ENCODE peak calls at places on chromosomes 6 and 20, in five cellular contexts. One of them, this sample, is unnamed.

GRCh38 chr20:51750037-51750769 is 18.0 kb downstream of the ATP9A start:
- DNase-seq in heart right ventricle: peak
- DNase-seq in neural progenitor cell: no peak
- DNase-seq in fibroblast of pulmonary artery: peak
- DNase-seq in GM13976: no peak
- DNase-seq in this sample: peak

GRCh38 chr6:17741507-17741906 is 34.8 kb upstream of the NUP153 start:
- DNase-seq in heart right ventricle: no peak
- DNase-seq in neural progenitor cell: no peak
- DNase-seq in fibroblast of pulmonary artery: no peak
- DNase-seq in GM13976: no peak
- DNase-seq in this sample: no peak

GRCh38 chr20:13868331-13868730 is 83.5 kb downstream of the NDUFAF5 start:
- DNase-seq in heart right ventricle: no peak
- DNase-seq in neural progenitor cell: no peak
- DNase-seq in fibroblast of pulmonary artery: peak
- DNase-seq in GM13976: no peak
- DNase-seq in this sample: no peak

GRCh38 chr6:127897437-127897836 is 3.4 kb downstream of the THEMIS start:
- DNase-seq in heart right ventricle: no peak
- DNase-seq in neural progenitor cell: no peak
- DNase-seq in fibroblast of pulmonary artery: no peak
- DNase-seq in GM13976: no peak
- DNase-seq in this sample: no peak

GRCh38 chr6:44217332-44218143 is 812 bp downstream of the MYMX start:
- DNase-seq in heart right ventricle: peak
- DNase-seq in neural progenitor cell: peak
- DNase-seq in fibroblast of pulmonary artery: no peak
- DNase-seq in GM13976: no peak
- DNase-seq in this sample: no peak

GRCh38 chr6:101429291-101429690 is 35.8 kb downstream of the GRIK2 start:
- DNase-seq in heart right ventricle: no peak
- DNase-seq in neural progenitor cell: no peak
- DNase-seq in fibroblast of pulmonary artery: no peak
- DNase-seq in GM13976: no peak
- DNase-seq in this sample: no peak

GRCh38 chr20:38903335-38903734 is 22.9 kb upstream of the FAM83D start:
- DNase-seq in heart right ventricle: no peak
- DNase-seq in neural progenitor cell: no peak
- DNase-seq in fibroblast of pulmonary artery: no peak
- DNase-seq in GM13976: no peak
- DNase-seq in this sample: no peak

GRCh38 chr6:15473174-15473573 is 189.7 kb downstream of the DTNBP1 start:
- DNase-seq in heart right ventricle: no peak
- DNase-seq in neural progenitor cell: no peak
- DNase-seq in fibroblast of pulmonary artery: no peak
- DNase-seq in GM13976: no peak
- DNase-seq in this sample: no peak

GRCh38 chr20:25272223-25273000 is 24.5 kb downstream of the PYGB start:
- DNase-seq in heart right ventricle: no peak
- DNase-seq in neural progenitor cell: no peak
- DNase-seq in fibroblast of pulmonary artery: no peak
- DNase-seq in GM13976: no peak
- DNase-seq in this sample: no peak

GRCh38 chr6:68641172-68641571 is 6.1 kb downstream of the ADGRB3 start:
- DNase-seq in heart right ventricle: no peak
- DNase-seq in neural progenitor cell: no peak
- DNase-seq in fibroblast of pulmonary artery: no peak
- DNase-seq in GM13976: no peak
- DNase-seq in this sample: no peak

GRCh38 chr6:138278326-138278725 is 60.0 kb upstream of the PBOV1 start:
- DNase-seq in heart right ventricle: no peak
- DNase-seq in neural progenitor cell: peak
- DNase-seq in fibroblast of pulmonary artery: peak
- DNase-seq in GM13976: no peak
- DNase-seq in this sample: no peak

GRCh38 chr6:102215425-102215824 is 821.9 kb downstream of the GRIK2 start:
- DNase-seq in heart right ventricle: no peak
- DNase-seq in neural progenitor cell: no peak
- DNase-seq in fibroblast of pulmonary artery: no peak
- DNase-seq in GM13976: no peak
- DNase-seq in this sample: no peak

GRCh38 chr6:380234-381218 is 11.0 kb upstream of the IRF4 start:
- DNase-seq in heart right ventricle: no peak
- DNase-seq in neural progenitor cell: no peak
- DNase-seq in fibroblast of pulmonary artery: no peak
- DNase-seq in GM13976: no peak
- DNase-seq in this sample: no peak

GRCh38 chr20:3106658-3107463 is 22.3 kb upstream of the AVP start:
- DNase-seq in heart right ventricle: no peak
- DNase-seq in neural progenitor cell: peak
- DNase-seq in fibroblast of pulmonary artery: no peak
- DNase-seq in GM13976: no peak
- DNase-seq in this sample: no peak

GRCh38 chr6:33066917-33067521 is 6.4 kb downstream of the HLA-DPA1 start:
- DNase-seq in heart right ventricle: no peak
- DNase-seq in neural progenitor cell: no peak
- DNase-seq in fibroblast of pulmonary artery: no peak
- DNase-seq in GM13976: no peak
- DNase-seq in this sample: no peak

GRCh38 chr6:33071579-33071978 is 1.9 kb downstream of the HLA-DPA1 start:
- DNase-seq in heart right ventricle: no peak
- DNase-seq in neural progenitor cell: no peak
- DNase-seq in fibroblast of pulmonary artery: no peak
- DNase-seq in GM13976: no peak
- DNase-seq in this sample: no peak

GRCh38 chr6:33072508-33073100 is 845 bp downstream of the HLA-DPA1 start:
- DNase-seq in heart right ventricle: no peak
- DNase-seq in neural progenitor cell: no peak
- DNase-seq in fibroblast of pulmonary artery: no peak
- DNase-seq in GM13976: no peak
- DNase-seq in this sample: no peak

GRCh38 chr6:33070909-33071308 is 2.5 kb downstream of the HLA-DPA1 start:
- DNase-seq in heart right ventricle: no peak
- DNase-seq in neural progenitor cell: no peak
- DNase-seq in fibroblast of pulmonary artery: no peak
- DNase-seq in GM13976: no peak
- DNase-seq in this sample: no peak

DNA sequence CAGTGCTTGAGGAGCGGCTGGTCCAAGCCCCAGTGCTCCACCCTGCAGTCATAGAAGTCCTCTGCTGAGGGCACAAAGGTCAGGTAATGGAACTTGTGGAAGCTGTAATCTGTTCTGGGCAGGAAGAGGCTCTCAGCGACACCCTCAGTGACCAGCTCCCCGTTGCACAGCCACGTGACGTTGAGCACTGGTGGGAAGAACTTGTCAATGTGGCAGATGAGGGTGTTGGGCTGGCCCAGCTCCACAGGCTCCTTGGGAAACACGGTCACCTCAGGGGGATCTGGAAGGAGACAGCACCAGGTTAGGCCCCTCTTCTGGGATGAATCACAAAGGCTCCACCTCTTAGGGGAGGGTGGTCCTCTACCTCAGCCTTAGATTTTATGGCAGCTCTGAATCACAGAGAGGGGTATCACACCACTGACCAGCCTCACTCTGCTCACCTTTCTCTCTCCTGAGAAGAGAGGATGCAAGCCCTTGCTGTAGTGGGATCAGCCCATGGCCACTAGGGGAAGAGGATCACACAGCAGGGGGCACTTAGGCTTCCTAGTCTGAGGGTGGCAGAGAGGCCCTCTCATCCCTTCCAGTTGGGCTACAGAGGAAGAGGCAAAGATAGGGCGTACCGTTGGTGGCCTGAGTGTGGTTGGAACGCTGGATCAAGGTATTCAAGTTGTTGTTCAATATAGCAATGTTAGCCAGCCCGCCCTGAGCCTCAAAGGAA is 4.3 kb downstream of the HLA-DPA1 start:
- DNase-seq in heart right ventricle: no peak
- DNase-seq in neural progenitor cell: no peak
- DNase-seq in fibroblast of pulmonary artery: no peak
- DNase-seq in GM13976: no peak
- DNase-seq in this sample: no peak
- TF ChIP-seq CTCF in heart right ventricle: no peak
- TF ChIP-seq CTCF in neural progenitor cell: no peak
- TF ChIP-seq CTCF in fibroblast of pulmonary artery: no peak
- TF ChIP-seq CTCF in GM13976: no peak
- TF ChIP-seq CTCF in this sample: no peak

GRCh38 chr20:62741191-62741676 is 32.6 kb downstream of the NTSR1 start:
- DNase-seq in heart right ventricle: peak
- DNase-seq in neural progenitor cell: peak
- DNase-seq in fibroblast of pulmonary artery: peak
- DNase-seq in GM13976: no peak
- DNase-seq in this sample: no peak

GRCh38 chr20:62739581-62740285 is 31.1 kb downstream of the NTSR1 start:
- DNase-seq in heart right ventricle: peak
- DNase-seq in neural progenitor cell: no peak
- DNase-seq in fibroblast of pulmonary artery: no peak
- DNase-seq in GM13976: no peak
- DNase-seq in this sample: peak

GRCh38 chr20:62739067-62739466 is 30.4 kb downstream of the NTSR1 start:
- DNase-seq in heart right ventricle: no peak
- DNase-seq in neural progenitor cell: no peak
- DNase-seq in fibroblast of pulmonary artery: no peak
- DNase-seq in GM13976: no peak
- DNase-seq in this sample: no peak

GRCh38 chr20:62741701-62742491 is 33.3 kb downstream of the NTSR1 start:
- DNase-seq in heart right ventricle: peak
- DNase-seq in neural progenitor cell: no peak
- DNase-seq in fibroblast of pulmonary artery: no peak
- DNase-seq in GM13976: no peak
- DNase-seq in this sample: no peak

DNA sequence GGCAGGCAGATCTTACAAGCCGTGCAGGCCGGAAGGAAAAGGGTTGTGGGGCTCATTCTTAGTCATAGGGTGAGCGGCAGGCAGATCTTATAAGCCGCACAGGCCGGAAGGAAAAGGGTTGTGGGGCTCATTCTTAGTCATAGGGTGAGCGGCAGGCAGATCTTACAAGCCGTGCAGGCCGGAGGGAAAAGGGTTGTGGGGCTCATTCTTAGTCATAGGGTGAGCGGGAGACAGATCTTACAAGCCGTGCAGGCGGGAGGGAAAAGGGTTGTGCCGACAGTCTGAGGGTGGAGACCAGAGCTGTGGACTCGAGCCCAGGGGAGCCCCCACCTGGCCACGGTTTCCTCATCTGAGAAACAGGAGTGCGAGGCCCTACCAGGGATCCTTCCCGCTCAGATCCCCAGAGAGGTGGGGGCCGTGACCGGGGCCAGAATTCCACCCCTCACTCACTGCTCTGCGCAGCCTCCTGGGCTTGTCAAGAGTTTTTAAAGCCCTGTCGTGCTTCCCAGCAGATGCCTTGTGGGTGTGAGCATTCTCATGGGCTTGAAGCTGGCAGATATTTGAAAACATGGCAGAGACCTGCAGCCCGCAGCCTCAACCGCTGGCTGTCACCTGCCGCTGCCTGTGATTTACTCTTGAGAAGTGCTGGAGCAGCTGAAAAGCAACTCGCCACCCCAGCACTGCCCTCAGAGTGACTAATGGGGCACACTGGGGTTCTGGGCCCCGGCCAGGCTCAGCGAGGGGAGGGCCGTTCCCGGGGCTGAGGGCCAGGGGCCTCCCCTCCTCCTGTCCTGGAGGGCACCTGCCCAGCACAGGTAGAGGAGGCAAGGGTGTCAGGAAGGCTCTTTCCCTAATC is 31.9 kb downstream of the NTSR1 start:
- DNase-seq in heart right ventricle: peak
- DNase-seq in neural progenitor cell: no peak
- DNase-seq in fibroblast of pulmonary artery: peak
- DNase-seq in GM13976: peak
- DNase-seq in this sample: peak
- TF ChIP-seq CTCF in heart right ventricle: no peak
- TF ChIP-seq CTCF in neural progenitor cell: no peak
- TF ChIP-seq CTCF in fibroblast of pulmonary artery: no peak
- TF ChIP-seq CTCF in GM13976: no peak
- TF ChIP-seq CTCF in this sample: no peak

GRCh38 chr6:42177514-42178364 is 4.6 kb downstream of the GUCA1A start:
- DNase-seq in heart right ventricle: no peak
- DNase-seq in neural progenitor cell: peak
- DNase-seq in fibroblast of pulmonary artery: no peak
- DNase-seq in GM13976: no peak
- DNase-seq in this sample: peak

GRCh38 chr6:42173101-42173500 is at the start of gene GUCA1A:
- DNase-seq in heart right ventricle: no peak
- DNase-seq in neural progenitor cell: no peak
- DNase-seq in fibroblast of pulmonary artery: no peak
- DNase-seq in GM13976: no peak
- DNase-seq in this sample: no peak

GRCh38 chr6:42176981-42177380 is 3.8 kb downstream of the GUCA1A start:
- DNase-seq in heart right ventricle: no peak
- DNase-seq in neural progenitor cell: no peak
- DNase-seq in fibroblast of pulmonary artery: no peak
- DNase-seq in GM13976: no peak
- DNase-seq in this sample: no peak

GRCh38 chr6:42179261-42179955 is 6.2 kb downstream of the GUCA1A start:
- DNase-seq in heart right ventricle: no peak
- DNase-seq in neural progenitor cell: no peak
- DNase-seq in fibroblast of pulmonary artery: no peak
- DNase-seq in GM13976: no peak
- DNase-seq in this sample: no peak

DNA sequence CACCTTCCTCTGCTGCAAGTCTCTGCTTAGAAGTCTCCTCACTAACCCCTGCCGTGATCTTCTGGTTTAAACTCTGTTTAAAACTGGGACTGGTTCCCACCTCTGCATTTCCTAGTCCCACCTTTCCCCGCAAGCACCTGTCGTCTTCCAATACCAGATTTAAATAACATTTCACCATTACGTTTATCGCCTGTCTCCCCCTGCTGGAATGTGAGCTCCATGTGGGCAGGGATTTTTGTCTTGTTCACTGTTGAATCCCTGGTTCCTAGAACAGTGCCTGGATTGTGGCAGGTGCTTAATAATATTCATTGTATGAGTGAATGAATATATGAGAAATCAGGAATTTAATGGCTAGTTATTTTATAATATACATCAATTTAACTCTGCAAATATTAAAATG is 2.7 kb downstream of the GUCA1A start:
- DNase-seq in heart right ventricle: no peak
- DNase-seq in neural progenitor cell: peak
- DNase-seq in fibroblast of pulmonary artery: no peak
- DNase-seq in GM13976: no peak
- DNase-seq in this sample: peak
- TF ChIP-seq CTCF in heart right ventricle: no peak
- TF ChIP-seq CTCF in neural progenitor cell: peak
- TF ChIP-seq CTCF in fibroblast of pulmonary artery: peak
- TF ChIP-seq CTCF in GM13976: no peak
- TF ChIP-seq CTCF in this sample: peak

DNA sequence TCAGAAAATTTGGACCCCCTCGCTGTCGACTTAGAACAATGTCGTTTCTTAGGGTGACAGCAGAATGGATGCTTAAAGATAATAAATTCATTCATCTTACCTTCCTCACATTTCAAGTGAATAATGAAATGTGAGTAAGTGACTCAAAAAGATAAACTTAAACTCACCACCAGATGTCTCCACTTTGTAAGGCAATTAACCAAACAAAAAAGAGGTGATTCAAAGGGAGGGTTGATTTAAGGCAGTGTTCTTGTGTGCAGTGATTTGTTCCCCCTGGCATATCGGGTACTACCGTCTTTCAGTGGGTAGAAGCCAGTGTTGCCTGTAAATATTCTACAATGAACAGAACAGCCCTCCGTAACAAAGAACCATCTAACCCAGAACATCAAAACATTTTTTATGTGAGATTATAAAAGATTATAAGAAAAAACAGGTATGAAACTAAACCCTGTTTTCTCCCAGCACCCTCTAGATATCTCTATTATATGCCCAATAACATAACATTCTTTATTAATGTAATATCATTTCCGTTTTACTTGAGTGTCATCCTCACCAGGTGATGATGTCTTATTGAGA is 589.7 kb downstream of the CBLN4 start:
- DNase-seq in heart right ventricle: no peak
- DNase-seq in neural progenitor cell: peak
- DNase-seq in fibroblast of pulmonary artery: no peak
- DNase-seq in GM13976: no peak
- DNase-seq in this sample: no peak
- TF ChIP-seq CTCF in heart right ventricle: peak
- TF ChIP-seq CTCF in neural progenitor cell: peak
- TF ChIP-seq CTCF in fibroblast of pulmonary artery: no peak
- TF ChIP-seq CTCF in GM13976: no peak
- TF ChIP-seq CTCF in this sample: no peak